ENCODE peak calls at places on chromosomes 7 and 10, in ten cellular contexts. I is CD8-positive, alpha-beta memory T cell; Q is heart left ventricle; D is thoracic aorta; A is Caco-2; R is endodermal cell; F is heart right ventricle; C is endothelial cell of umbilical vein; X is adipocyte; N is hepatocyte. V is an unnamed sample. For H3K4me1, the result is how much of the 10 kb centered on the place peaks cover.

GRCh38 chr10:86785021-86785420 is 28.6 kb downstream of the BMPR1A start:
- DNase-seq in I (no peak), A (no peak), Q (no peak), R (no peak), D (no peak), X (peak), C (no peak), N (no peak), F (no peak), V (no peak)

GRCh38 chr7:1345796-1346532 is 113.3 kb downstream of the UNCX start:
- DNase-seq in F (no peak), Q (peak), N (no peak), R (no peak), D (no peak), X (no peak), I (no peak), C (no peak), A (no peak), V (no peak)

GRCh38 chr10:132448248-132448731 is 51.3 kb downstream of the PWWP2B start:
- DNase-seq in R (peak), C (no peak), X (peak), I (peak), A (peak), Q (peak), N (peak), D (no peak), F (no peak), V (peak)

GRCh38 chr10:13528138-13528874 is 508 bp downstream of the BEND7 start:
- DNase-seq in F (no peak), R (peak), Q (peak), D (no peak), C (peak), I (no peak), N (peak), A (no peak), X (peak), V (peak)

GRCh38 chr10:117609095-117609821 is 66.7 kb downstream of the EMX2 start:
- DNase-seq in X (peak), C (no peak), F (peak), N (peak), D (no peak), I (no peak), R (no peak), A (peak), Q (no peak), V (peak)

GRCh38 chr7:101237206-101238067 is at the start of gene CLDN15:
- DNase-seq in Q (peak), A (peak), C (peak), I (no peak), R (no peak), D (no peak), N (peak), X (peak), F (peak), V (peak)

GRCh38 chr10:11272915-11273389 is 255.3 kb downstream of the CELF2 start:
- DNase-seq in N (no peak), X (no peak), Q (no peak), R (no peak), A (no peak), D (no peak), I (no peak), C (no peak), F (no peak), V (no peak)

GRCh38 chr7:82323806-82324205 is 119.8 kb downstream of the CACNA2D1 start:
- DNase-seq in D (no peak), I (no peak), X (no peak), Q (no peak), C (no peak), F (no peak), N (no peak), A (no peak), R (no peak), V (no peak)

GRCh38 chr10:129483427-129484010 is 16.5 kb downstream of the MGMT start:
- DNase-seq in D (no peak), N (no peak), Q (no peak), A (no peak), C (peak), R (no peak), I (no peak), X (no peak), F (no peak), V (no peak)

GRCh38 chr10:23419201-23419600 is 19.7 kb upstream of the OTUD1 start:
- DNase-seq in F (no peak), N (no peak), I (no peak), Q (no peak), A (no peak), D (no peak), C (no peak), X (no peak), R (no peak), V (no peak)

GRCh38 chr10:2619472-2619871 is 447.9 kb upstream of the PFKP start:
- DNase-seq in D (no peak), X (peak), N (peak), F (no peak), I (no peak), C (no peak), Q (no peak), A (no peak), R (peak), V (no peak)

GRCh38 chr7:99155207-99155606 is 11.3 kb upstream of the SMURF1 start:
- DNase-seq in C (peak), F (no peak), R (no peak), A (no peak), X (no peak), D (no peak), I (no peak), Q (no peak), N (no peak), V (no peak)

GRCh38 chr7:110224643-110225042 is 866.3 kb upstream of the LRRN3 start:
- DNase-seq in I (no peak), X (no peak), N (no peak), C (no peak), R (no peak), F (no peak), Q (peak), D (no peak), A (no peak), V (peak)

GRCh38 chr7:102326156-102326914 is 29.9 kb downstream of the SPDYE6 start:
- DNase-seq in C (no peak), I (no peak), F (no peak), N (no peak), A (no peak), Q (no peak), R (no peak), D (no peak), X (no peak), V (no peak)

GRCh38 chr7:159027803-159028455 is 116.7 kb downstream of the VIPR2 start:
- DNase-seq in Q (peak), D (no peak), N (peak), R (peak), F (peak), C (no peak), X (no peak), I (no peak), A (no peak), V (no peak)

GRCh38 chr10:79187545-79187940 is 118.8 kb downstream of the ZMIZ1 start:
- DNase-seq in X (no peak), D (no peak), N (no peak), Q (no peak), I (no peak), C (no peak), F (no peak), A (no peak), R (no peak), V (no peak)

GRCh38 chr10:79186742-79187544 is 118.2 kb downstream of the ZMIZ1 start:
- DNase-seq in N (no peak), A (no peak), D (no peak), I (no peak), R (no peak), X (no peak), Q (no peak), C (no peak), F (no peak), V (no peak)

GRCh38 chr10:79184649-79185048 is 115.9 kb downstream of the ZMIZ1 start:
- DNase-seq in F (no peak), D (no peak), C (no peak), X (no peak), R (no peak), N (no peak), I (no peak), Q (no peak), A (no peak), V (no peak)

GRCh38 chr10:79185067-79185774 is 116.5 kb downstream of the ZMIZ1 start:
- DNase-seq in X (peak), A (no peak), F (peak), R (no peak), Q (no peak), D (no peak), I (no peak), C (peak), N (no peak), V (no peak)

DNA sequence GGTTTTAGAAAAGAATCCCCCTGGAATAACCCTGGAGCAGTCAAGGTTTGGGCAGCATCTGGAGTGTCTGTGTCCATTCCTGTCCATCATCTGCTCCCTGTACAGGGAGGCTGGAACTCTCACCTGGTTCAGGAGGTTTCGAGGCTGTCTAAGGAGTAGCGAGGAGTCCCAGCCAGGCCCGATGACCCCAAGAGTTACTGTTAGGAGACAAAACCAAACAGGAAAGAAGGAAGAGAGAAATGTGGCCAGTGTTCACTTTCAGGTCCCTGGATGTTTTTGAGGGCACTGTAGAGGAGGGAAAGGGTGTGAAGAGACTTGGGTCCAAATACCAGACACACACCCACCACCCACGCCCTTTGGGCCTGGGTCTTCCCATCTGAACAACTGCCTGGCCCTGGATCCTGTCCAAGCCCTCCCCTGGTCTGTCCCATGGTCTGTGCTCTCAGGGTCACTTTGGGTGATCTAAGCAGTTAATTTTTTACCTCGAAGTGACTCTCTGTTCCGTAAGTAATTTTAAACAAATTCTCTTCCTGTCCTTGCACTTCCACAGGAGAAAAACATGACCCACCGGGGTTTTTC is 117.1 kb downstream of the ZMIZ1 start:
- DNase-seq in C (no peak), D (no peak), X (no peak), N (no peak), A (no peak), F (no peak), I (no peak), R (no peak), Q (no peak), V (peak)
- H3K4me1 ChIP-seq in C (under half), D (half or more), X (half or more), N (half or more), A (half or more), F (half or more), I (under half), R (under half), Q (half or more), V (half or more)

GRCh38 chr7:30657131-30657530 is 25.1 kb downstream of the CRHR2 start:
- DNase-seq in R (no peak), Q (no peak), F (no peak), I (no peak), X (no peak), N (no peak), C (no peak), D (no peak), A (no peak), V (no peak)

GRCh38 chr7:30656611-30657010 is 25.6 kb downstream of the CRHR2 start:
- DNase-seq in X (no peak), N (no peak), I (no peak), D (no peak), F (no peak), Q (no peak), A (no peak), R (no peak), C (no peak), V (no peak)

GRCh38 chr7:30654296-30655090 is 27.8 kb downstream of the CRHR2 start:
- DNase-seq in R (no peak), Q (no peak), A (no peak), N (no peak), F (no peak), D (no peak), I (no peak), X (no peak), C (no peak), V (no peak)

GRCh38 chr7:30655096-30655970 is 26.9 kb downstream of the CRHR2 start:
- DNase-seq in Q (no peak), X (no peak), A (peak), C (no peak), I (no peak), N (no peak), D (no peak), R (no peak), F (no peak), V (no peak)

GRCh38 chr7:30656006-30656575 is 26.2 kb downstream of the CRHR2 start:
- DNase-seq in X (no peak), A (peak), F (no peak), Q (no peak), N (no peak), C (no peak), D (no peak), I (no peak), R (no peak), V (no peak)
- H3K4me3 ChIP-seq in X (no peak), A (no peak), F (no peak), Q (no peak), N (no peak), C (no peak), D (no peak), I (no peak), R (no peak), V (no peak)

GRCh38 chr10:79078367-79079073 is 9.8 kb downstream of the ZMIZ1 start:
- DNase-seq in A (no peak), Q (no peak), X (no peak), R (no peak), I (no peak), F (no peak), D (no peak), C (no peak), N (no peak), V (no peak)
- H3K4me1 ChIP-seq in A (half or more), Q (half or more), X (half or more), R (under half), I (under half), F (half or more), D (half or more), C (under half), N (half or more), V (half or more)

DNA sequence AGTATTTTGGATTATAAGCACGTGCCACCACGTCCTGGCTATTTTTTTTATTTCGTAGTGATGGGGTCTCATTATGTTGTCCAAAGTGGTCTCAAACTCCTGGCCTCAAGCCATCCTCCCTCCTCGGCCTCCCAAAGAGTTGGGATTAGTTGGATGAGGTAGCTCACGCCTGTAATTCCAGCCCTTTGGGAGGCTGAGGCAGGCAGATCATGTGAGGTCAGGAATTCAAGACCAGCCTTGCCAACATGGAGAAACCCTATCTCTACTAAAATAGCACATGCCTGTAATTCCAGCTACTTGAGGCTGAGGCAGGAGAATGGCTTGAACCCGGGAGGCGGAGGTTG is 21.8 kb upstream of the YWHAG start:
- DNase-seq in R (no peak), A (no peak), F (no peak), I (no peak), C (no peak), N (no peak), Q (peak), D (no peak), X (no peak), V (no peak)
- H3K4me3 ChIP-seq in R (peak), A (no peak), F (peak), I (peak), C (no peak), N (no peak), Q (peak), D (peak), X (peak), V (no peak)

V was measured in body of pancreas.